ENCODE peak calls at places on chromosomes 5 and 9, in nine cellular contexts. One of them, this sample, is unnamed.

GRCh38 chr9:86500667-86501435 is 146.6 kb upstream of the TUT7 start:
- DNase-seq in ACHN: no peak
- DNase-seq in naive thymus-derived CD8-positive, alpha-beta T cell: no peak
- DNase-seq in endodermal cell: no peak
- DNase-seq in ovary: no peak
- DNase-seq in SK-N-SH: no peak
- DNase-seq in thyroid gland: no peak
- DNase-seq in gastrocnemius medialis: peak; percentile 22
- DNase-seq in activated CD4-positive, CD25-positive, alpha-beta regulatory T cell: no peak
- DNase-seq in this sample: no peak

GRCh38 chr9:130211548-130212226 is 39.5 kb downstream of the NCS1 start:
- DNase-seq in ACHN: no peak
- DNase-seq in naive thymus-derived CD8-positive, alpha-beta T cell: peak; percentile 54
- DNase-seq in endodermal cell: peak; percentile 44
- DNase-seq in ovary: no peak
- DNase-seq in SK-N-SH: no peak
- DNase-seq in thyroid gland: no peak
- DNase-seq in gastrocnemius medialis: no peak
- DNase-seq in activated CD4-positive, CD25-positive, alpha-beta regulatory T cell: no peak
- DNase-seq in this sample: no peak

GRCh38 chr5:56950626-56951130 is 1.2 kb downstream of the MIER3 start:
- DNase-seq in ACHN: peak; percentile 54
- DNase-seq in naive thymus-derived CD8-positive, alpha-beta T cell: peak; percentile 68
- DNase-seq in endodermal cell: peak; percentile 85
- DNase-seq in ovary: peak; percentile 87
- DNase-seq in SK-N-SH: peak; percentile 62
- DNase-seq in thyroid gland: peak; percentile 75
- DNase-seq in gastrocnemius medialis: peak; percentile 32
- DNase-seq in activated CD4-positive, CD25-positive, alpha-beta regulatory T cell: peak; percentile 26
- DNase-seq in this sample: peak; percentile 75

GRCh38 chr5:39648539-39649200 is 223.9 kb upstream of the DAB2 start:
- DNase-seq in ACHN: peak; percentile 70
- DNase-seq in naive thymus-derived CD8-positive, alpha-beta T cell: no peak
- DNase-seq in endodermal cell: peak; percentile 49
- DNase-seq in ovary: no peak
- DNase-seq in SK-N-SH: no peak
- DNase-seq in thyroid gland: peak; percentile 11
- DNase-seq in gastrocnemius medialis: no peak
- DNase-seq in activated CD4-positive, CD25-positive, alpha-beta regulatory T cell: no peak
- DNase-seq in this sample: peak; percentile 26

GRCh38 chr5:74371621-74372020 is 268.9 kb downstream of the ENC1 start:
- DNase-seq in ACHN: no peak
- DNase-seq in naive thymus-derived CD8-positive, alpha-beta T cell: no peak
- DNase-seq in endodermal cell: no peak
- DNase-seq in ovary: no peak
- DNase-seq in SK-N-SH: no peak
- DNase-seq in thyroid gland: no peak
- DNase-seq in gastrocnemius medialis: no peak
- DNase-seq in activated CD4-positive, CD25-positive, alpha-beta regulatory T cell: no peak
- DNase-seq in this sample: no peak

GRCh38 chr9:4939118-4939561 is 45.9 kb upstream of the JAK2 start:
- DNase-seq in ACHN: no peak
- DNase-seq in naive thymus-derived CD8-positive, alpha-beta T cell: no peak
- DNase-seq in endodermal cell: no peak
- DNase-seq in ovary: no peak
- DNase-seq in SK-N-SH: no peak
- DNase-seq in thyroid gland: no peak
- DNase-seq in gastrocnemius medialis: no peak
- DNase-seq in activated CD4-positive, CD25-positive, alpha-beta regulatory T cell: no peak
- DNase-seq in this sample: no peak

GRCh38 chr9:119941081-119941480 is 571.8 kb upstream of the BRINP1 start:
- DNase-seq in ACHN: no peak
- DNase-seq in naive thymus-derived CD8-positive, alpha-beta T cell: no peak
- DNase-seq in endodermal cell: no peak
- DNase-seq in ovary: no peak
- DNase-seq in SK-N-SH: no peak
- DNase-seq in thyroid gland: no peak
- DNase-seq in gastrocnemius medialis: no peak
- DNase-seq in activated CD4-positive, CD25-positive, alpha-beta regulatory T cell: no peak
- DNase-seq in this sample: no peak

GRCh38 chr5:135489466-135490244 is 37.5 kb upstream of the TIFAB start:
- DNase-seq in ACHN: no peak
- DNase-seq in naive thymus-derived CD8-positive, alpha-beta T cell: no peak
- DNase-seq in endodermal cell: peak; percentile 73
- DNase-seq in ovary: no peak
- DNase-seq in SK-N-SH: no peak
- DNase-seq in thyroid gland: no peak
- DNase-seq in gastrocnemius medialis: no peak
- DNase-seq in activated CD4-positive, CD25-positive, alpha-beta regulatory T cell: no peak
- DNase-seq in this sample: peak; percentile 62

GRCh38 chr9:81234924-81235610 is 454.3 kb downstream of the TLE1 start:
- DNase-seq in ACHN: no peak
- DNase-seq in naive thymus-derived CD8-positive, alpha-beta T cell: no peak
- DNase-seq in endodermal cell: no peak
- DNase-seq in ovary: no peak
- DNase-seq in SK-N-SH: no peak
- DNase-seq in thyroid gland: no peak
- DNase-seq in gastrocnemius medialis: no peak
- DNase-seq in activated CD4-positive, CD25-positive, alpha-beta regulatory T cell: no peak
- DNase-seq in this sample: no peak

GRCh38 chr5:9025942-9026341 is 519.9 kb downstream of the SEMA5A start:
- DNase-seq in ACHN: no peak
- DNase-seq in naive thymus-derived CD8-positive, alpha-beta T cell: no peak
- DNase-seq in endodermal cell: no peak
- DNase-seq in ovary: no peak
- DNase-seq in SK-N-SH: no peak
- DNase-seq in thyroid gland: no peak
- DNase-seq in gastrocnemius medialis: no peak
- DNase-seq in activated CD4-positive, CD25-positive, alpha-beta regulatory T cell: no peak
- DNase-seq in this sample: no peak

GRCh38 chr9:16461231-16461840 is 409.1 kb downstream of the BNC2 start:
- DNase-seq in ACHN: peak; percentile 61
- DNase-seq in naive thymus-derived CD8-positive, alpha-beta T cell: no peak
- DNase-seq in endodermal cell: peak; percentile 72
- DNase-seq in ovary: no peak
- DNase-seq in SK-N-SH: no peak
- DNase-seq in thyroid gland: peak; percentile 87
- DNase-seq in gastrocnemius medialis: no peak
- DNase-seq in activated CD4-positive, CD25-positive, alpha-beta regulatory T cell: no peak
- DNase-seq in this sample: peak; percentile 84

GRCh38 chr5:154806176-154806575 is 44.2 kb downstream of the FAXDC2 start:
- DNase-seq in ACHN: no peak
- DNase-seq in naive thymus-derived CD8-positive, alpha-beta T cell: no peak
- DNase-seq in endodermal cell: no peak
- DNase-seq in ovary: no peak
- DNase-seq in SK-N-SH: no peak
- DNase-seq in thyroid gland: no peak
- DNase-seq in gastrocnemius medialis: no peak
- DNase-seq in activated CD4-positive, CD25-positive, alpha-beta regulatory T cell: no peak
- DNase-seq in this sample: no peak

GRCh38 chr5:24644757-24645156 is at the start of gene CDH10:
- DNase-seq in ACHN: peak; percentile 29
- DNase-seq in naive thymus-derived CD8-positive, alpha-beta T cell: no peak
- DNase-seq in endodermal cell: peak; percentile 96
- DNase-seq in ovary: no peak
- DNase-seq in SK-N-SH: no peak
- DNase-seq in thyroid gland: peak; percentile 12
- DNase-seq in gastrocnemius medialis: no peak
- DNase-seq in activated CD4-positive, CD25-positive, alpha-beta regulatory T cell: no peak
- DNase-seq in this sample: peak; percentile 97

GRCh38 chr9:129549684-129550083 is 71.2 kb downstream of the C9orf50 start:
- DNase-seq in ACHN: no peak
- DNase-seq in naive thymus-derived CD8-positive, alpha-beta T cell: no peak
- DNase-seq in endodermal cell: peak; percentile 64
- DNase-seq in ovary: peak; percentile 78
- DNase-seq in SK-N-SH: peak; percentile 87
- DNase-seq in thyroid gland: no peak
- DNase-seq in gastrocnemius medialis: no peak
- DNase-seq in activated CD4-positive, CD25-positive, alpha-beta regulatory T cell: no peak
- DNase-seq in this sample: no peak

This sample was measured in GM23338.